ENCODE peak calls at places on chromosomes 5 and 9, in six cellular contexts. Y is Caki2, M is neural progenitor cell, E is nucleus accumbens, G is Kasumi-1, N is NCI-H226. P is an unnamed sample.

GRCh38 chr9:73872693-73873092 is 624.4 kb upstream of the RORB start:
- DNase-seq in N (no peak), E (no peak), G (no peak), M (no peak), Y (no peak), P (no peak)

GRCh38 chr5:132262882-132263547 is 5.5 kb downstream of the PDLIM4 start:
- DNase-seq in G (no peak), Y (no peak), N (no peak), M (no peak), E (no peak), P (no peak)

GRCh38 chr5:116370886-116371285 is 203.7 kb downstream of the SEMA6A start:
- DNase-seq in G (peak; percentile 13), Y (no peak), E (no peak), N (no peak), M (no peak), P (no peak)

GRCh38 chr9:78932849-78933627 is 636.1 kb downstream of the PSAT1 start:
- DNase-seq in G (no peak), M (no peak), E (no peak), Y (peak; percentile 3), N (peak; percentile 89), P (no peak)

GRCh38 chr5:146338774-146339714 is at the start of gene POU4F3:
- DNase-seq in E (no peak), Y (no peak), G (no peak), N (no peak), M (peak; percentile 75), P (no peak)

GRCh38 chr5:169088032-169088726 is 212.8 kb downstream of the SLIT3 start:
- DNase-seq in Y (no peak), M (peak; percentile 43), G (no peak), E (no peak), N (no peak), P (no peak)

GRCh38 chr9:1429328-1429727 is 379.2 kb downstream of the DMRT2 start:
- DNase-seq in M (no peak), G (no peak), N (no peak), Y (no peak), E (no peak), P (no peak)

GRCh38 chr5:150131978-150132694 is 23.5 kb downstream of the PDGFRB start:
- DNase-seq in Y (no peak), E (no peak), G (peak; percentile 13), M (no peak), N (no peak), P (no peak)

GRCh38 chr5:132019857-132020555 is 8.5 kb upstream of the ACSL6 start:
- DNase-seq in Y (no peak), E (no peak), G (no peak), M (no peak), N (no peak), P (no peak)

GRCh38 chr5:54577542-54577941 is 60.0 kb downstream of the SNX18 start:
- DNase-seq in M (no peak), E (no peak), Y (no peak), G (no peak), N (no peak), P (no peak)

GRCh38 chr5:148808864-148809642 is 17.4 kb upstream of the ADRB2 start:
- DNase-seq in N (no peak), G (peak; percentile 97), M (no peak), Y (no peak), E (no peak), P (no peak)

GRCh38 chr5:81842795-81843377 is 92.0 kb upstream of the SSBP2 start:
- DNase-seq in Y (no peak), M (peak; percentile 29), E (no peak), G (no peak), N (no peak), P (no peak)

GRCh38 chr5:18744990-18745590 is 1110.8 kb downstream of the TAF11L14 start:
- DNase-seq in Y (peak; percentile 65), N (no peak), E (no peak), M (no peak), G (no peak), P (no peak)

GRCh38 chr5:3954633-3955032 is 359.0 kb downstream of the IRX1 start:
- DNase-seq in E (no peak), G (no peak), N (no peak), M (no peak), Y (no peak), P (no peak)

GRCh38 chr5:98401645-98402044 is 371.8 kb upstream of the RGMB start:
- DNase-seq in E (no peak), G (no peak), M (no peak), N (no peak), Y (no peak), P (no peak)

GRCh38 chr5:44388504-44389409 is 463 bp downstream of the FGF10 start:
- DNase-seq in N (no peak), Y (no peak), M (peak; percentile 46), G (peak; percentile 26), E (no peak), P (peak; percentile 16)

GRCh38 chr9:133945314-133945975 is 46.7 kb downstream of the VAV2 start:
- DNase-seq in N (no peak), Y (peak; percentile 16), M (no peak), G (no peak), E (no peak), P (no peak)

GRCh38 chr5:128083811-128084227 is 253 bp downstream of the SLC12A2 start:
- DNase-seq in N (peak; percentile 48), M (no peak), E (no peak), Y (no peak), G (no peak), P (no peak)

GRCh38 chr9:109555215-109555614 is 57.1 kb upstream of the PTPN3 start:
- DNase-seq in G (no peak), M (no peak), E (no peak), Y (no peak), N (peak; percentile 9), P (no peak)

GRCh38 chr9:426976-427375 is 212.3 kb downstream of the DOCK8 start:
- DNase-seq in N (no peak), E (no peak), M (no peak), G (no peak), Y (no peak), P (no peak)

GRCh38 chr5:10018670-10019069 is 231.0 kb downstream of the ATPSCKMT start:
- DNase-seq in G (no peak), M (no peak), Y (peak; percentile 68), N (peak; percentile 91), E (no peak), P (no peak)

GRCh38 chr9:7653262-7653661 is 146.3 kb downstream of the DMAC1 start:
- DNase-seq in E (no peak), G (peak; percentile 21), N (no peak), Y (no peak), M (no peak), P (no peak)

GRCh38 chr5:79436224-79436623 is 77.7 kb downstream of the HOMER1 start:
- DNase-seq in E (no peak), M (no peak), N (peak; percentile 85), Y (no peak), G (no peak), P (no peak)

GRCh38 chr5:113034182-113034773 is 57.7 kb downstream of the DCP2 start:
- DNase-seq in G (no peak), E (no peak), N (peak; percentile 66), M (peak; percentile 61), Y (no peak), P (no peak)

GRCh38 chr5:50711280-50711679 is 44.8 kb downstream of the PARP8 start:
- DNase-seq in G (peak; percentile 83), N (peak; percentile 44), Y (peak; percentile 28), M (no peak), E (no peak), P (no peak)

GRCh38 chr9:114087721-114088120 is 9.6 kb upstream of the AMBP start:
- DNase-seq in E (no peak), M (peak; percentile 43), G (no peak), N (no peak), Y (no peak), P (no peak)

GRCh38 chr9:132341177-132341840 is 13.5 kb downstream of the SETX start:
- DNase-seq in G (no peak), M (no peak), Y (no peak), N (no peak), E (no peak), P (peak; percentile 69)

GRCh38 chr5:113354056-113354455 is 80.7 kb downstream of the TSSK1B start:
- DNase-seq in M (no peak), N (no peak), Y (peak; percentile 6), G (no peak), E (no peak), P (no peak)

GRCh38 chr5:10590226-10591047 is 26.6 kb downstream of the ANKRD33B start:
- DNase-seq in E (no peak), Y (peak; percentile 74), N (peak; percentile 97), M (peak; percentile 66), G (no peak), P (no peak)

GRCh38 chr5:154972476-154973080 is 31.7 kb downstream of the MRPL22 start:
- DNase-seq in E (no peak), Y (peak; percentile 38), G (peak; percentile 64), M (peak; percentile 36), N (peak; percentile 31), P (peak; percentile 51)

GRCh38 chr9:38067611-38067891 is 1.5 kb downstream of the SHB start:
- DNase-seq in Y (no peak), M (peak; percentile 55), G (no peak), E (no peak), N (no peak), P (no peak)

GRCh38 chr5:142697356-142697807 is 11.5 kb upstream of the FGF1 start:
- DNase-seq in M (no peak), N (no peak), G (peak; percentile 52), E (no peak), Y (no peak), P (no peak)

GRCh38 chr5:395156-395920 is 47.6 kb upstream of the EXOC3 start:
- DNase-seq in Y (no peak), E (no peak), N (peak; percentile 15), G (no peak), M (no peak), P (no peak)

GRCh38 chr9:37947987-37948386 is 44.1 kb upstream of the SLC25A51 start:
- DNase-seq in Y (no peak), E (no peak), M (no peak), G (no peak), N (no peak), P (no peak)

GRCh38 chr5:151414536-151414935 is 32.9 kb upstream of the SLC36A1 start:
- DNase-seq in G (no peak), N (no peak), M (no peak), Y (no peak), E (no peak), P (no peak)

GRCh38 chr9:84228130-84228735 is 112.3 kb downstream of the SLC28A3 start:
- DNase-seq in G (no peak), Y (no peak), N (no peak), M (peak; percentile 81), E (no peak), P (no peak)

GRCh38 chr9:123867971-123868370 is 62.0 kb downstream of the DENND1A start:
- DNase-seq in E (no peak), Y (no peak), M (peak; percentile 19), N (no peak), G (no peak), P (no peak)

GRCh38 chr5:13745508-13745907 is 199.0 kb downstream of the DNAH5 start:
- DNase-seq in E (no peak), M (no peak), G (no peak), Y (peak; percentile 50), N (peak; percentile 48), P (no peak)

P was measured in head of caudate nucleus.